ENCODE peak calls at places on chromosomes 11 and 22, in ten cellular contexts. One of them, this sample, is unnamed.

GRCh38 chr11:105667441-105667840 is 57.6 kb downstream of the GRIA4 start:
- DNase-seq in GM23248: no peak
- DNase-seq in thyroid gland: no peak
- DNase-seq in MM.1S: no peak
- DNase-seq in heart right ventricle: no peak
- DNase-seq in A549: no peak
- DNase-seq in fibroblast of lung: no peak
- DNase-seq in foreskin keratinocyte: no peak
- DNase-seq in RWPE2: no peak
- DNase-seq in cardiac muscle cell: no peak
- DNase-seq in this sample: no peak

GRCh38 chr11:92347404-92347803 is 122.8 kb downstream of the FAT3 start:
- DNase-seq in GM23248: no peak
- DNase-seq in thyroid gland: no peak
- DNase-seq in MM.1S: no peak
- DNase-seq in heart right ventricle: no peak
- DNase-seq in A549: no peak
- DNase-seq in fibroblast of lung: no peak
- DNase-seq in foreskin keratinocyte: no peak
- DNase-seq in RWPE2: no peak
- DNase-seq in cardiac muscle cell: no peak
- DNase-seq in this sample: no peak

GRCh38 chr11:131481317-131481716 is 110.9 kb downstream of the NTM start:
- DNase-seq in GM23248: no peak
- DNase-seq in thyroid gland: no peak
- DNase-seq in MM.1S: no peak
- DNase-seq in heart right ventricle: no peak
- DNase-seq in A549: no peak
- DNase-seq in fibroblast of lung: no peak
- DNase-seq in foreskin keratinocyte: no peak
- DNase-seq in RWPE2: no peak
- DNase-seq in cardiac muscle cell: peak; percentile 43
- DNase-seq in this sample: no peak

GRCh38 chr11:93570759-93571413 is 27.7 kb upstream of the SMCO4 start:
- DNase-seq in GM23248: peak; percentile 80
- DNase-seq in thyroid gland: peak; percentile 65
- DNase-seq in MM.1S: no peak
- DNase-seq in heart right ventricle: peak; percentile 25
- DNase-seq in A549: peak; percentile 64
- DNase-seq in fibroblast of lung: peak; percentile 75
- DNase-seq in foreskin keratinocyte: peak; percentile 37
- DNase-seq in RWPE2: no peak
- DNase-seq in cardiac muscle cell: peak; percentile 50
- DNase-seq in this sample: no peak

GRCh38 chr11:27205269-27205668 is 157.7 kb downstream of the CCDC34 start:
- DNase-seq in GM23248: no peak
- DNase-seq in thyroid gland: no peak
- DNase-seq in MM.1S: no peak
- DNase-seq in heart right ventricle: no peak
- DNase-seq in A549: peak; percentile 85
- DNase-seq in fibroblast of lung: no peak
- DNase-seq in foreskin keratinocyte: no peak
- DNase-seq in RWPE2: no peak
- DNase-seq in cardiac muscle cell: no peak
- DNase-seq in this sample: no peak

GRCh38 chr11:20611892-20612291 is 12.5 kb downstream of the SLC6A5 start:
- DNase-seq in GM23248: no peak
- DNase-seq in thyroid gland: no peak
- DNase-seq in MM.1S: no peak
- DNase-seq in heart right ventricle: no peak
- DNase-seq in A549: no peak
- DNase-seq in fibroblast of lung: no peak
- DNase-seq in foreskin keratinocyte: no peak
- DNase-seq in RWPE2: no peak
- DNase-seq in cardiac muscle cell: peak; percentile 95
- DNase-seq in this sample: no peak

GRCh38 chr11:111911563-111912401 is at the start of gene CRYAB:
- DNase-seq in GM23248: peak; percentile 98
- DNase-seq in thyroid gland: peak; percentile 100
- DNase-seq in MM.1S: no peak
- DNase-seq in heart right ventricle: peak; percentile 89
- DNase-seq in A549: peak; percentile 49
- DNase-seq in fibroblast of lung: peak; percentile 84
- DNase-seq in foreskin keratinocyte: peak; percentile 81
- DNase-seq in RWPE2: peak; percentile 68
- DNase-seq in cardiac muscle cell: peak; percentile 79
- DNase-seq in this sample: peak; percentile 85

GRCh38 chr11:64879226-64879900 is 942 bp upstream of the EHD1 start:
- DNase-seq in GM23248: no peak
- DNase-seq in thyroid gland: no peak
- DNase-seq in MM.1S: no peak
- DNase-seq in heart right ventricle: no peak
- DNase-seq in A549: no peak
- DNase-seq in fibroblast of lung: no peak
- DNase-seq in foreskin keratinocyte: no peak
- DNase-seq in RWPE2: no peak
- DNase-seq in cardiac muscle cell: no peak
- DNase-seq in this sample: no peak

GRCh38 chr11:27064086-27064485 is 23.5 kb downstream of the BBOX1 start:
- DNase-seq in GM23248: no peak
- DNase-seq in thyroid gland: no peak
- DNase-seq in MM.1S: no peak
- DNase-seq in heart right ventricle: no peak
- DNase-seq in A549: no peak
- DNase-seq in fibroblast of lung: no peak
- DNase-seq in foreskin keratinocyte: no peak
- DNase-seq in RWPE2: no peak
- DNase-seq in cardiac muscle cell: no peak
- DNase-seq in this sample: no peak

GRCh38 chr22:26586556-26587325 is 3.2 kb downstream of the TPST2 start:
- DNase-seq in GM23248: no peak
- DNase-seq in thyroid gland: no peak
- DNase-seq in MM.1S: peak; percentile 46
- DNase-seq in heart right ventricle: no peak
- DNase-seq in A549: no peak
- DNase-seq in fibroblast of lung: no peak
- DNase-seq in foreskin keratinocyte: no peak
- DNase-seq in RWPE2: no peak
- DNase-seq in cardiac muscle cell: peak; percentile 30
- DNase-seq in this sample: no peak

GRCh38 chr11:18013790-18014507 is 1.1 kb upstream of the SERGEF start:
- DNase-seq in GM23248: peak; percentile 39
- DNase-seq in thyroid gland: peak; percentile 21
- DNase-seq in MM.1S: no peak
- DNase-seq in heart right ventricle: no peak
- DNase-seq in A549: peak; percentile 10
- DNase-seq in fibroblast of lung: no peak
- DNase-seq in foreskin keratinocyte: no peak
- DNase-seq in RWPE2: no peak
- DNase-seq in cardiac muscle cell: peak; percentile 6
- DNase-seq in this sample: no peak

GRCh38 chr11:118258410-118258809 is 5.7 kb downstream of the MPZL2 start:
- DNase-seq in GM23248: no peak
- DNase-seq in thyroid gland: no peak
- DNase-seq in MM.1S: peak; percentile 53
- DNase-seq in heart right ventricle: no peak
- DNase-seq in A549: no peak
- DNase-seq in fibroblast of lung: no peak
- DNase-seq in foreskin keratinocyte: no peak
- DNase-seq in RWPE2: no peak
- DNase-seq in cardiac muscle cell: no peak
- DNase-seq in this sample: no peak

GRCh38 chr22:45878051-45878764 is 98.8 kb downstream of the WNT7B start:
- DNase-seq in GM23248: no peak
- DNase-seq in thyroid gland: peak; percentile 40
- DNase-seq in MM.1S: no peak
- DNase-seq in heart right ventricle: no peak
- DNase-seq in A549: no peak
- DNase-seq in fibroblast of lung: no peak
- DNase-seq in foreskin keratinocyte: no peak
- DNase-seq in RWPE2: no peak
- DNase-seq in cardiac muscle cell: no peak
- DNase-seq in this sample: no peak

GRCh38 chr11:62879150-62879549 is 1.5 kb upstream of the SLC3A2 start:
- DNase-seq in GM23248: no peak
- DNase-seq in thyroid gland: no peak
- DNase-seq in MM.1S: no peak
- DNase-seq in heart right ventricle: no peak
- DNase-seq in A549: no peak
- DNase-seq in fibroblast of lung: no peak
- DNase-seq in foreskin keratinocyte: no peak
- DNase-seq in RWPE2: no peak
- DNase-seq in cardiac muscle cell: no peak
- DNase-seq in this sample: no peak

DNA sequence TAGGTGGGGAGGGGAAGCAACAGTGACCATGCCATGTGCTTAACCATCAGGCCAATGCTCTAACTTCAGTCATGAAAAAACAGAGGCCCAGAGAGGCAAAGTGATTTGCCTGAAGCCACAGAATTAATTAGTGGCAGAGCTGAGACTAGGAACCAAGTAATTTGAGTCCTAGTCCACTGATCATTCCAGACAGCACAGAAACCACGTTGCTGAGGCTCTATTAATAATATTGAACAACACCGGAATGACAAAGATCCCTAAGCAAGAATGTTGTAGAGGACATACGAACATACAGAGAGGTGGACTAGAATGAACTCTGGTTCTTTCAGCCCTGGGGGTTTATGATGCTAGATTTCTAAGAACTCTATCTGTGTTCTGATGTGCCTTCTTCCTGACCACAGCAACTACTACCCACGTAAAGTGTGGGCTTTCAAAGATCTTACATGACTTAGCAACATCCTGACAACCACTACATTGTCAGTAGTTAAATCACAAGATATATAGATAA is 92.3 kb downstream of the GAB2 start:
- DNase-seq in GM23248: no peak
- DNase-seq in thyroid gland: no peak
- DNase-seq in MM.1S: no peak
- DNase-seq in heart right ventricle: no peak
- DNase-seq in A549: no peak
- DNase-seq in fibroblast of lung: peak; percentile 14
- DNase-seq in foreskin keratinocyte: no peak
- DNase-seq in RWPE2: no peak
- DNase-seq in cardiac muscle cell: no peak
- DNase-seq in this sample: no peak
- H3K4me1 ChIP-seq in GM23248: no peaks in the 10 kb centered on the region
- H3K4me1 ChIP-seq in thyroid gland: peaks cover 7% of the 10 kb centered on the region
- H3K4me1 ChIP-seq in MM.1S: no peaks in the 10 kb centered on the region
- H3K4me1 ChIP-seq in heart right ventricle: no peaks in the 10 kb centered on the region
- H3K4me1 ChIP-seq in A549: no peaks in the 10 kb centered on the region
- H3K4me1 ChIP-seq in fibroblast of lung: no peaks in the 10 kb centered on the region
- H3K4me1 ChIP-seq in foreskin keratinocyte: no peaks in the 10 kb centered on the region
- H3K4me1 ChIP-seq in RWPE2: no peaks in the 10 kb centered on the region
- H3K4me1 ChIP-seq in cardiac muscle cell: no peaks in the 10 kb centered on the region
- H3K4me1 ChIP-seq in this sample: peaks cover under 1% of the 10 kb centered on the region

GRCh38 chr22:30433227-30433626 is 7.7 kb downstream of the MTFP1 start:
- DNase-seq in GM23248: no peak
- DNase-seq in thyroid gland: no peak
- DNase-seq in MM.1S: no peak
- DNase-seq in heart right ventricle: no peak
- DNase-seq in A549: no peak
- DNase-seq in fibroblast of lung: no peak
- DNase-seq in foreskin keratinocyte: no peak
- DNase-seq in RWPE2: no peak
- DNase-seq in cardiac muscle cell: no peak
- DNase-seq in this sample: no peak
- H3K4me1 ChIP-seq in GM23248: no peaks in the 10 kb centered on the region
- H3K4me1 ChIP-seq in thyroid gland: no peaks in the 10 kb centered on the region
- H3K4me1 ChIP-seq in MM.1S: peaks cover 3% of the 10 kb centered on the region
- H3K4me1 ChIP-seq in heart right ventricle: no peaks in the 10 kb centered on the region
- H3K4me1 ChIP-seq in A549: no peaks in the 10 kb centered on the region
- H3K4me1 ChIP-seq in fibroblast of lung: no peaks in the 10 kb centered on the region
- H3K4me1 ChIP-seq in foreskin keratinocyte: no peaks in the 10 kb centered on the region
- H3K4me1 ChIP-seq in RWPE2: no peaks in the 10 kb centered on the region
- H3K4me1 ChIP-seq in cardiac muscle cell: no peaks in the 10 kb centered on the region
- H3K4me1 ChIP-seq in this sample: no peaks in the 10 kb centered on the region

DNA sequence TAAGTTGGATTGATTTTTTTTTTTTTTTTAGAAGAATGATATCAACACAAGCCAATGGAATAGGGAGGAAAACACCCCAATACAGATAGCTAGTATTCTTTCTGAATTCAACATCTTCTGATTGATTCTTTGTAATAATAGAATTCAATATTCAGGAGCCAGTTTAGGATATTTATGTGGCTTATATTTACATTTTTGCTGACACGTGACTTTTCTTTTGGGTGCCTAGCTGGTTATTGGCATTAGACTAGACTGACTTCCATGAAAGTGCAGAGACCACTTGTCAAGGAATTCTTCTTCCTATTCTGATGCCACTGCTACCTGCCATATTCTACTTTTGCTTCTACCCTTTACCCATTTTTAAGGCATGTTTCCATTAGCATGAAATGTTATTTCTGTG is 16.4 kb downstream of the TRIM44 start:
- DNase-seq in GM23248: no peak
- DNase-seq in thyroid gland: no peak
- DNase-seq in MM.1S: no peak
- DNase-seq in heart right ventricle: no peak
- DNase-seq in A549: no peak
- DNase-seq in fibroblast of lung: no peak
- DNase-seq in foreskin keratinocyte: no peak
- DNase-seq in RWPE2: no peak
- DNase-seq in cardiac muscle cell: no peak
- DNase-seq in this sample: no peak
- H3K4me1 ChIP-seq in GM23248: peaks cover 10% of the 10 kb centered on the region
- H3K4me1 ChIP-seq in thyroid gland: peaks cover 20% of the 10 kb centered on the region
- H3K4me1 ChIP-seq in MM.1S: peaks cover 31% of the 10 kb centered on the region
- H3K4me1 ChIP-seq in heart right ventricle: no peaks in the 10 kb centered on the region
- H3K4me1 ChIP-seq in A549: peaks cover 8% of the 10 kb centered on the region
- H3K4me1 ChIP-seq in fibroblast of lung: peaks cover 8% of the 10 kb centered on the region
- H3K4me1 ChIP-seq in foreskin keratinocyte: peaks cover 11% of the 10 kb centered on the region
- H3K4me1 ChIP-seq in RWPE2: no peaks in the 10 kb centered on the region
- H3K4me1 ChIP-seq in cardiac muscle cell: peaks cover 6% of the 10 kb centered on the region
- H3K4me1 ChIP-seq in this sample: no peaks in the 10 kb centered on the region

DNA sequence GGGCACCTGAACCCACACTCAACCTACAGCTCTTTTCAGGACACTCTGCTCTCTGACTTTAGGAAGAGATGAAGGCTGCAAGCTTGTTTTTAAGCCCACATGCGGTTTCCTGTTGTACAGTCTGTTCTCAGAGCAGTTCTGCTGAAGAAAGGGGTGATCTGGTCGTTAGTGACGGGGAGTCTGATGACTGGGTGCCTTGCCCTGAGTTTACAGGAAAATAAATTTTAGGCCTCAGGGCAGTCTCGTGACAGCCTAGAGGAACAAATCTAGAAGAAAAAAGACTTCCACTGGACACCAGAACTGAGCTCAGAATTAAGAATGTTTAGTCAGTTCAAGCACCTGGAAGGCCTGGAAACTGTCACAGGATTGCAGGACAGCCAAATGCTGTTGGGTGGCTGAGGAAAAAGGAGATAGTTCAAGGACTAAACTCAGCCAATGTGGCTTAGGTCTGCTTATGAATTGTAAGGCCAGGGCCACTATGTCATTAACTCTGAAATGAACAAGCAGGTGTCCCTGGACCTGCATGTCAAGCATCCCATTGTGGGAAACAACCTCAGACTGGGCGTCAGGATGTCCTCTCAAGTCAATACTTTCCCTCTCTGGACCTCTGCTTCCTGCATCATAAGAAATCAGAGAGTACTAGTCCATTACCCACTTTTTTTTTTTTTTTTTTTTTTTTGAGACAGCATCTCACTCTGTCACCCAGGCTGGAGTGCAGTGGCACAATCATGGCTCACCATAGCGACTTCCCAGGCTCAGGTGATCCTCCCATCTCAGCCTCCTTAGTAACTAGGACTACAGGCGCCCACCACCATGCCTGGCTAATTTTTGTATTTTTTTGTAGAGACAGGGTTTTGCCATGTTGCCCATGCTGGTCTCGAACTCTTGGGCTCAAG is 5.7 kb downstream of the PIK3IP1 start:
- DNase-seq in GM23248: no peak
- DNase-seq in thyroid gland: no peak
- DNase-seq in MM.1S: peak; percentile 71
- DNase-seq in heart right ventricle: no peak
- DNase-seq in A549: no peak
- DNase-seq in fibroblast of lung: no peak
- DNase-seq in foreskin keratinocyte: no peak
- DNase-seq in RWPE2: no peak
- DNase-seq in cardiac muscle cell: no peak
- DNase-seq in this sample: peak; percentile 55
- H3K4me1 ChIP-seq in GM23248: peaks cover 5% of the 10 kb centered on the region
- H3K4me1 ChIP-seq in thyroid gland: peaks cover 45% of the 10 kb centered on the region
- H3K4me1 ChIP-seq in MM.1S: peaks cover 45% of the 10 kb centered on the region
- H3K4me1 ChIP-seq in heart right ventricle: peaks cover 14% of the 10 kb centered on the region
- H3K4me1 ChIP-seq in A549: peaks cover 8% of the 10 kb centered on the region
- H3K4me1 ChIP-seq in fibroblast of lung: peaks cover 2% of the 10 kb centered on the region
- H3K4me1 ChIP-seq in foreskin keratinocyte: peaks cover 9% of the 10 kb centered on the region
- H3K4me1 ChIP-seq in RWPE2: no peaks in the 10 kb centered on the region
- H3K4me1 ChIP-seq in cardiac muscle cell: peaks cover 15% of the 10 kb centered on the region
- H3K4me1 ChIP-seq in this sample: peaks cover 62% of the 10 kb centered on the region

This sample was measured in tibial nerve.